ENCODE peak calls at places on chromosomes 16 and 17, in four cellular contexts. X is OCI-LY7, L is esophagus muscularis mucosa, F is esophagus squamous epithelium. Q is an unnamed sample. For H3K4me1 and H3K36me3, the result is how much of the 10 kb centered on the place peaks cover.

GRCh38 chr16:67163903-67164558 is 514 bp upstream of the HSF4 start:
- DNase-seq in X (no peak), L (no peak), F (no peak), Q (peak)

GRCh38 chr17:32445075-32445427 is 741 bp downstream of the PSMD11 start:
- DNase-seq in X (no peak), L (no peak), F (no peak), Q (no peak)

GRCh38 chr16:89304941-89305705 is 87.6 kb downstream of the ZNF778 start:
- DNase-seq in X (no peak), L (no peak), F (no peak), Q (no peak)

GRCh38 chr16:86772231-86772510 is 193.8 kb downstream of the FOXL1 start:
- DNase-seq in X (no peak), L (no peak), F (no peak), Q (no peak)

GRCh38 chr17:46984341-46984740 is 5.3 kb upstream of the RPRML start:
- DNase-seq in X (no peak), L (no peak), F (no peak), Q (no peak)

GRCh38 chr16:1984347-1985225 is 593 bp downstream of the GFER start:
- DNase-seq in X (peak), L (no peak), F (no peak), Q (no peak)

GRCh38 chr16:56013962-56014552 is 138.9 kb upstream of the CES5A start:
- DNase-seq in X (peak), L (no peak), F (no peak), Q (no peak)

GRCh38 chr17:74742153-74742515 is 5.1 kb downstream of the RAB37 start:
- DNase-seq in X (peak), L (no peak), F (no peak), Q (no peak)

GRCh38 chr16:11639925-11640899 is 28.0 kb upstream of the SNN start:
- DNase-seq in X (no peak), L (no peak), F (no peak), Q (peak)

GRCh38 chr17:69608808-69609494 is 194.5 kb downstream of the MAP2K6 start:
- DNase-seq in X (no peak), L (no peak), F (no peak), Q (no peak)

GRCh38 chr17:68906638-68907037 is 48.6 kb downstream of the ABCA8 start:
- DNase-seq in X (peak), L (no peak), F (no peak), Q (no peak)

GRCh38 chr16:88599092-88599733 is 29.0 kb downstream of the ZC3H18 start:
- DNase-seq in X (no peak), L (peak), F (peak), Q (no peak)

GRCh38 chr17:48236681-48237134 is 129.1 kb downstream of the SNX11 start:
- DNase-seq in X (no peak), L (no peak), F (no peak), Q (no peak)

GRCh38 chr16:11232852-11233726 is 22.9 kb downstream of the SOCS1 start:
- DNase-seq in X (peak), L (no peak), F (no peak), Q (no peak)

GRCh38 chr16:54289242-54290051 is 2.9 kb upstream of the IRX3 start:
- DNase-seq in X (no peak), L (no peak), F (no peak), Q (no peak)

GRCh38 chr16:17784073-17784472 is 313.3 kb upstream of the XYLT1 start:
- DNase-seq in X (peak), L (no peak), F (no peak), Q (no peak)

GRCh38 chr17:77527394-77527793 is 386.6 kb downstream of the SEC14L1 start:
- DNase-seq in X (no peak), L (no peak), F (no peak), Q (no peak)

GRCh38 chr17:14308965-14309879 is 8.3 kb downstream of the HS3ST3B1 start:
- DNase-seq in X (no peak), L (no peak), F (peak), Q (peak)

GRCh38 chr17:2343421-2343820 is 6.1 kb downstream of the SGSM2 start:
- DNase-seq in X (no peak), L (no peak), F (no peak), Q (no peak)

GRCh38 chr17:50102164-50102991 is 7.2 kb downstream of the PDK2 start:
- DNase-seq in X (no peak), L (no peak), F (no peak), Q (no peak)

GRCh38 chr16:51181495-51181795 is 30.4 kb upstream of the SALL1 start:
- DNase-seq in X (peak), L (no peak), F (no peak), Q (no peak)

GRCh38 chr16:89150090-89150835 is 21.3 kb upstream of the CDH15 start:
- DNase-seq in X (no peak), L (no peak), F (no peak), Q (peak)

GRCh38 chr16:58198022-58198683 is at the start of gene CSNK2A2:
- DNase-seq in X (peak), L (no peak), F (no peak), Q (peak)

GRCh38 chr17:8947201-8947600 is 18.3 kb downstream of the PIK3R5 start:
- DNase-seq in X (no peak), L (no peak), F (no peak), Q (no peak)

GRCh38 chr16:67649494-67649931 is 4.6 kb downstream of the CARMIL2 start:
- DNase-seq in X (no peak), L (no peak), F (no peak), Q (peak)

GRCh38 chr17:60231234-60231633 is 81.5 kb downstream of the CA4 start:
- DNase-seq in X (peak), L (no peak), F (no peak), Q (peak)

GRCh38 chr16:46974352-46974751 is 878 bp upstream of the DNAJA2 start:
- DNase-seq in X (peak), L (no peak), F (no peak), Q (peak)

GRCh38 chr16:88456356-88457292 is 3.5 kb downstream of the ZFPM1 start:
- DNase-seq in X (peak), L (no peak), F (no peak), Q (no peak)

GRCh38 chr16:53058882-53059281 is 4.1 kb downstream of the CHD9 start:
- DNase-seq in X (peak), L (no peak), F (no peak), Q (no peak)

GRCh38 chr16:53061701-53062159 is 6.9 kb downstream of the CHD9 start:
- DNase-seq in X (peak), L (no peak), F (no peak), Q (no peak)

GRCh38 chr16:53059672-53060071 is 4.9 kb downstream of the CHD9 start:
- DNase-seq in X (no peak), L (no peak), F (no peak), Q (no peak)

GRCh38 chr16:53058441-53058840 is 3.6 kb downstream of the CHD9 start:
- DNase-seq in X (peak), L (no peak), F (no peak), Q (no peak)

GRCh38 chr16:53061256-53061655 is 6.5 kb downstream of the CHD9 start:
- DNase-seq in X (no peak), L (no peak), F (no peak), Q (no peak)
- H3K4me1 ChIP-seq in X (half or more), L (half or more), F (under half), Q (under half)

GRCh38 chr17:79808763-79809529 is 12.1 kb upstream of the CBX8 start:
- DNase-seq in X (peak), L (no peak), F (no peak), Q (no peak)
- TF ChIP-seq CTCF in X (peak), L (peak), F (peak), Q (peak)

GRCh38 chr16:30352488-30353401 is 2.4 kb downstream of the CD2BP2 start:
- DNase-seq in X (peak), L (no peak), F (no peak), Q (no peak)
- H3K36me3 ChIP-seq in X (half or more), L (under half), F (under half), Q (under half)

GRCh38 chr17:64496348-64496785 is 487 bp downstream of the POLG2 start:
- DNase-seq in X (peak), L (no peak), F (no peak), Q (no peak)
- H3K4me1 ChIP-seq in X (half or more), L (half or more), F (under half), Q (under half)

GRCh38 chr17:82710499-82711232 is 5.8 kb upstream of the FN3KRP start:
- DNase-seq in X (peak), L (no peak), F (no peak), Q (no peak)
- TF ChIP-seq CTCF in X (peak), L (no peak), F (no peak), Q (no peak)

GRCh38 chr16:21982108-21982507 is 18.8 kb downstream of the PDZD9 start:
- DNase-seq in X (no peak), L (no peak), F (no peak), Q (no peak)

GRCh38 chr16:21987498-21987897 is 13.4 kb downstream of the PDZD9 start:
- DNase-seq in X (no peak), L (no peak), F (no peak), Q (no peak)

GRCh38 chr16:21986692-21987246 is 14.1 kb downstream of the PDZD9 start:
- DNase-seq in X (no peak), L (no peak), F (no peak), Q (no peak)

GRCh38 chr16:21984062-21984461 is 16.9 kb downstream of the PDZD9 start:
- DNase-seq in X (no peak), L (no peak), F (no peak), Q (no peak)

GRCh38 chr16:21985524-21985923 is 15.4 kb downstream of the PDZD9 start:
- DNase-seq in X (no peak), L (no peak), F (no peak), Q (no peak)
- H3K36me3 ChIP-seq in X (half or more), L (under half), F (under half), Q (under half)

GRCh38 chr17:35025541-35025940 is 38.0 kb downstream of the RFFL start:
- DNase-seq in X (no peak), L (no peak), F (no peak), Q (no peak)

GRCh38 chr17:35023538-35023937 is 40.0 kb downstream of the RFFL start:
- DNase-seq in X (no peak), L (no peak), F (no peak), Q (no peak)

GRCh38 chr17:35030780-35031179 is 32.7 kb downstream of the RFFL start:
- DNase-seq in X (no peak), L (no peak), F (no peak), Q (no peak)

DNA sequence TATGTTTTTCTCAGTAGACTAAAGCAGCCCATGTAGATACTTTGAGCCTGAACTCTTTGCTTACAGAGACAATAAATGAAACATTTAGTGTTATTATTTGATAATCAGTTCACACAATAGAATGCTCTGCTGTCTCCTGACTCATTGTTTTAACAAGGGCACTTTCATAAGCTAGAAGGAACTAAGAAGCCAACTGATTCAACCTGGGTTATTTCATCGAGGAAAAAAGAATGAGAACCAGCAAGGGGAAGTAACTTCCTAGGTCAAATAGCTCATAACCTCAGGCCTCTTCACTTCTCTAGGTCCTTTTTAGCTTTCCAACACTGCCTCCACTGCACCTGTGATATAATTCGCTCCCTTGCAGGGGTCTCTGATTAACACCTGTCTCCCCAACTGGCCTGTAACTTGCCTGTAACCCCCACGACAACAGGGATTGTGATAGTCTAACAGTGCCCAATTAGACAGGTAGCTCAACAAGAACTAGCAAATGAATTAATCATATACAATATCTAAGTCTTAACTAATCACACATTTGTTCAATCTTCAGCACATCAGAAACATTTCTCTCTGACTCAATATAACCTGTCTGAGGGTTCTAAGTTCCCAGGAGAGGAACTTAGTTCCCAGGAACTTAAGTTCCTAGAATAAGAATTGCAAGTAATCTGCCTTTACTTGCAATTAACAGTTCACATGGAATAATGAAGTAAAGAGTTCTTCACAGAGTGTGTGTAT is 34.8 kb downstream of the RFFL start:
- DNase-seq in X (no peak), L (no peak), F (no peak), Q (no peak)
- H3K4me1 ChIP-seq in X (under half), L (under half), F (under half), Q (under half)

GRCh38 chr16:5056347-5056746 is 9.4 kb downstream of the C16orf89 start:
- DNase-seq in X (peak), L (no peak), F (no peak), Q (peak)
- TF ChIP-seq CTCF in X (peak), L (peak), F (peak), Q (peak)

Q was measured in BE2C.